ENCODE peak calls at places on chromosomes 12 and 14, in five cellular contexts. One of them, this sample, is unnamed.

GRCh38 chr12:124704619-124705018 is 137.2 kb upstream of the NCOR2 start:
- DNase-seq in aorta: no peak
- DNase-seq in GM23248: no peak
- DNase-seq in colonic mucosa: no peak
- DNase-seq in IMR-90: no peak
- DNase-seq in this sample: no peak

GRCh38 chr12:113242018-113242418 is 20.8 kb downstream of the TPCN1 start:
- DNase-seq in aorta: no peak
- DNase-seq in GM23248: peak; percentile 82
- DNase-seq in IMR-90: no peak
- DNase-seq in colonic mucosa: no peak
- DNase-seq in this sample: peak; percentile 56

GRCh38 chr14:104107611-104108569 is 22.4 kb downstream of the ASPG start:
- DNase-seq in colonic mucosa: peak; percentile 65
- DNase-seq in aorta: peak; percentile 37
- DNase-seq in IMR-90: no peak
- DNase-seq in GM23248: peak; percentile 20
- DNase-seq in this sample: no peak

GRCh38 chr14:56154321-56154720 is 36.1 kb downstream of the PELI2 start:
- DNase-seq in IMR-90: no peak
- DNase-seq in GM23248: no peak
- DNase-seq in aorta: no peak
- DNase-seq in colonic mucosa: no peak
- DNase-seq in this sample: no peak

GRCh38 chr12:100251917-100252316 is 15.0 kb downstream of the DEPDC4 start:
- DNase-seq in GM23248: no peak
- DNase-seq in colonic mucosa: peak; percentile 73
- DNase-seq in aorta: no peak
- DNase-seq in IMR-90: no peak
- DNase-seq in this sample: no peak

GRCh38 chr12:121786441-121786825 is 7.1 kb downstream of the RHOF start:
- DNase-seq in aorta: no peak
- DNase-seq in colonic mucosa: peak; percentile 90
- DNase-seq in IMR-90: peak; percentile 94
- DNase-seq in GM23248: peak; percentile 96
- DNase-seq in this sample: peak; percentile 95

GRCh38 chr14:68506021-68506644 is 286.7 kb downstream of the ZFP36L1 start:
- DNase-seq in colonic mucosa: no peak
- DNase-seq in aorta: no peak
- DNase-seq in GM23248: peak; percentile 85
- DNase-seq in IMR-90: peak; percentile 73
- DNase-seq in this sample: no peak

GRCh38 chr14:35386673-35387125 is 17.9 kb downstream of the NFKBIA start:
- DNase-seq in colonic mucosa: no peak
- DNase-seq in GM23248: no peak
- DNase-seq in IMR-90: no peak
- DNase-seq in aorta: no peak
- DNase-seq in this sample: no peak

GRCh38 chr12:8662592-8662991 is at the start of gene MFAP5:
- DNase-seq in colonic mucosa: no peak
- DNase-seq in aorta: no peak
- DNase-seq in GM23248: peak; percentile 94
- DNase-seq in IMR-90: peak; percentile 25
- DNase-seq in this sample: peak; percentile 65

DNA sequence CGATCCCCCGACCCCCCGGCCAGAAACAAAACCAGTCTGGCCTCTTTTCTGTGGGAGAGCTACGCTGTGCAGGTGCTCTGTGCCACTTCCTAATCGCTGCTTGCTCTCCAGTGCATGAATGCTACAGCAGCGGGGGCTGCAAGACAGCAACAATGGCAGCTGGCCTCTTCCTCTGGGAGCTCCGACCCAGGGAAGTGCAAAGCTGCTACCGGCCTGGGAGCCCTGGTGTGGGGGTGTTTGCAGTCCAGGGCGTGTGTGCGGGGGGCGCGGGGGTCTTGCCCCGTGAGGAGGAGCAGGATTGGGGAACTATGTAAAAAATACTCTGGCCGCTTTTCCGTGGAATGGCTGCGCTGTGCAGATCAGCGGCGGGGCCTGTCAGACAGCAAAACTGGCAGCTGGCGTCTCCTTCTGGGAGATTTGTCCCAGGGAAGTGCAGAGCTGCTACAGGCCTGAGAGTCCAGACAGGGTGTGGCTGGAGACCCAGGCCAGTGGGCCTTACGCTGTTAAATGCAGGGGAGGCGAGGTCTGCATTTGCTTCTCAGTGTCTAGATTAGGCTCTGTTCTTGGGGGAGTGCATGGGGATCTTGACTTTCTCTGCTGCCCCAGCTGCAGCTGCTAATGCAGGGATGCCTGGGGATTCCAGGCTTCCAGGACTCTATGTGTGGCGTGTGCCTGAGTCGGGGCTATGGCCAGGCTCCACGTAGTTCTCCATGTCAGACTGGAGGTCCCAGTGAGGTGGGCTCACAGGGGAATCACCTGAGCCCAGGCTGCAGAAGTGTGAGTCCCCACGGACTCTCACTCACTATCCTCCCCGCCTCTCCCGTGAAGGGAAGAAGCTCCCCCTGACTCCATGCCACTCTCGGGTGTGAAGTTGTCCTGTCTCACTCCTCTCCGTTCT is 344.5 kb downstream of the AEBP2 start:
- DNase-seq in colonic mucosa: no peak
- DNase-seq in aorta: no peak
- DNase-seq in GM23248: no peak
- DNase-seq in IMR-90: no peak
- DNase-seq in this sample: no peak
- H3K9me3 ChIP-seq in colonic mucosa: no peaks in the 10 kb centered on the region
- H3K9me3 ChIP-seq in aorta: no peaks in the 10 kb centered on the region
- H3K9me3 ChIP-seq in GM23248: no peaks in the 10 kb centered on the region
- H3K9me3 ChIP-seq in IMR-90: no peaks in the 10 kb centered on the region
- H3K9me3 ChIP-seq in this sample: peaks cover 3% of the 10 kb centered on the region

GRCh38 chr12:27304856-27305255 is 27.8 kb upstream of the BMAL2 start:
- DNase-seq in aorta: no peak
- DNase-seq in IMR-90: no peak
- DNase-seq in GM23248: no peak
- DNase-seq in colonic mucosa: no peak
- DNase-seq in this sample: no peak

GRCh38 chr12:27309995-27310315 is 22.7 kb upstream of the BMAL2 start:
- DNase-seq in aorta: no peak
- DNase-seq in IMR-90: no peak
- DNase-seq in GM23248: no peak
- DNase-seq in colonic mucosa: no peak
- DNase-seq in this sample: no peak

GRCh38 chr12:27305673-27306504 is 26.7 kb upstream of the BMAL2 start:
- DNase-seq in aorta: no peak
- DNase-seq in colonic mucosa: no peak
- DNase-seq in IMR-90: peak; percentile 65
- DNase-seq in GM23248: peak; percentile 68
- DNase-seq in this sample: no peak

DNA sequence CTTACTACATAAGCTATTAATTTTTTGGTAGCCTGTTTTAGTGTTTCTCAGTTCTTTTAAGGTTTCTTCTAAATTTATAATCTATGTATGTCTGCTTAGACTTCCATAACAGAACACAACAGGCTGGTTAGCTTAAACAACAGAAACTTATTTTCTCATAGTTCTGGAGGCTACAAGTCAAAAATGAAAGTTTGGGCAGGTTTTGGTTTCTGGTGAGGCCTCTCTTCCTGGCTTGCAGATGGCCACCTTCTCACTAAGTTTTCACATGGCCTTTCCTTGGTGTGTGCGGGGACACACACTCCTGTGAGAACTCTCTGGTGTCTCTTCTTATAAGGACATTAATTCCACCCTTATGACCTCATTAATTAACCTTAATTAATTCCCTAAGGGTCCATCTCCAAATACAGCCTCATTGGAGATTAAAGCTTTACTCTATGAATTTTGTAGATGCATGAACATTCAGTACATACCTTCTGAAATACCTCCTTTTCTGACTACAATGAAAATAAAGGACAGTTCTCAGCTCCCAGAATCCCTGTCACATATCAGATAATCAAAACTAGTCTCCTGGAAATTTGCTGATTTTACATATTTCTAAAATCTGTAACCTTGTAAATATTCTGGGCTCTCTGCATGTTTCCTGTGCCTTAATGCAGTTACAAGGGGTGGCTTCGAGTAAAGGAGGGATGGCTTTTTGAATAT is 23.2 kb upstream of the BMAL2 start:
- DNase-seq in GM23248: no peak
- DNase-seq in IMR-90: no peak
- DNase-seq in aorta: no peak
- DNase-seq in colonic mucosa: no peak
- DNase-seq in this sample: no peak
- H3K36me3 ChIP-seq in GM23248: peaks cover 24% of the 10 kb centered on the region
- H3K36me3 ChIP-seq in IMR-90: peaks cover 3% of the 10 kb centered on the region
- H3K36me3 ChIP-seq in aorta: peaks cover 4% of the 10 kb centered on the region
- H3K36me3 ChIP-seq in colonic mucosa: peaks cover 15% of the 10 kb centered on the region
- H3K36me3 ChIP-seq in this sample: peaks cover 9% of the 10 kb centered on the region

GRCh38 chr12:120328228-120328627 is 649 bp upstream of the PLA2G1B start:
- DNase-seq in GM23248: no peak
- DNase-seq in IMR-90: no peak
- DNase-seq in colonic mucosa: no peak
- DNase-seq in aorta: no peak
- DNase-seq in this sample: no peak

GRCh38 chr12:120332041-120332440 is 4.5 kb upstream of the PLA2G1B start:
- DNase-seq in colonic mucosa: no peak
- DNase-seq in IMR-90: no peak
- DNase-seq in GM23248: no peak
- DNase-seq in aorta: no peak
- DNase-seq in this sample: no peak

GRCh38 chr12:120327593-120327992 is at the start of gene PLA2G1B:
- DNase-seq in GM23248: no peak
- DNase-seq in aorta: no peak
- DNase-seq in colonic mucosa: no peak
- DNase-seq in IMR-90: no peak
- DNase-seq in this sample: no peak

GRCh38 chr12:120332523-120332922 is 4.9 kb upstream of the PLA2G1B start:
- DNase-seq in IMR-90: no peak
- DNase-seq in colonic mucosa: no peak
- DNase-seq in GM23248: no peak
- DNase-seq in aorta: no peak
- DNase-seq in this sample: no peak

DNA sequence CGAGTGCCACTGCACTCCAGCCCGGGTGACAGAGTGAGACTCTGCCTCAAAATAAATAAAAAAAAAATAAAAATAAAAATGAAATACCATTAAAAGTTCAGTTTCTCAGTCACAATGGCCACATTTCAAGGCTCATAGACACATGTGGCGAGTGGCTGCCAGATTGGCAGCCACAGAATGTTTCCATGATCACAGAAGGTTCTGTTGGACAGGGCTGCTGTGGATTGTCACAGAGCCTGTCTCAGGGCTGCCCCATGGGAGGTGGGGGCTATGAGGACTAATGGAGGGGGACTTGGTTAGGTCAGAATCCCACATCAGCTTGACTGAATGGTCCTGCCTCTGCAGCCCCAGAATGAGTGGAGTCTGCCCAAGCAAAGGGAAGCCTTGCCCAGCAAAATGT is 3.8 kb upstream of the PLA2G1B start:
- DNase-seq in GM23248: no peak
- DNase-seq in aorta: no peak
- DNase-seq in IMR-90: no peak
- DNase-seq in colonic mucosa: no peak
- DNase-seq in this sample: no peak
- H3K9me3 ChIP-seq in GM23248: no peaks in the 10 kb centered on the region
- H3K9me3 ChIP-seq in aorta: no peaks in the 10 kb centered on the region
- H3K9me3 ChIP-seq in IMR-90: no peaks in the 10 kb centered on the region
- H3K9me3 ChIP-seq in colonic mucosa: no peaks in the 10 kb centered on the region
- H3K9me3 ChIP-seq in this sample: peaks cover 2% of the 10 kb centered on the region

GRCh38 chr14:91214306-91214705 is 30.2 kb downstream of the GPR68 start:
- DNase-seq in IMR-90: no peak
- DNase-seq in GM23248: no peak
- DNase-seq in aorta: no peak
- DNase-seq in colonic mucosa: no peak
- DNase-seq in this sample: no peak
- H3K36me3 ChIP-seq in IMR-90: peaks cover 11% of the 10 kb centered on the region
- H3K36me3 ChIP-seq in GM23248: peaks cover 4% of the 10 kb centered on the region
- H3K36me3 ChIP-seq in aorta: peaks cover 6% of the 10 kb centered on the region
- H3K36me3 ChIP-seq in colonic mucosa: peaks cover 29% of the 10 kb centered on the region
- H3K36me3 ChIP-seq in this sample: peaks cover 5% of the 10 kb centered on the region

This sample was measured in MG63.